ENCODE peak calls at places on chromosome 3, in eight cellular contexts. S, H, U, V, M, X, F and W are unnamed samples.

GRCh38 chr3:42012935-42013651 is 51.2 kb upstream of the ULK4 start:
- DNase-seq in S (peak; percentile 57), H (peak; percentile 90), U (peak; percentile 77), V (peak; percentile 77), M (peak; percentile 60), X (no peak), F (peak; percentile 46), W (peak; percentile 85)

GRCh38 chr3:133361435-133361834 is 38.4 kb upstream of the BFSP2 start:
- DNase-seq in S (no peak), H (no peak), U (no peak), V (no peak), M (no peak), X (no peak), F (no peak), W (no peak)

GRCh38 chr3:24359645-24360462 is 134.8 kb downstream of the THRB start:
- DNase-seq in S (no peak), H (no peak), U (no peak), V (no peak), M (no peak), X (no peak), F (no peak), W (peak; percentile 36)

GRCh38 chr3:155737844-155738460 is 6.9 kb downstream of the PLCH1 start:
- DNase-seq in S (no peak), H (peak; percentile 32), U (no peak), V (peak; percentile 19), M (no peak), X (no peak), F (no peak), W (peak; percentile 13)

GRCh38 chr3:78610462-78611125 is 1157.2 kb downstream of the ROBO1 start:
- DNase-seq in S (peak; percentile 29), H (no peak), U (no peak), V (no peak), M (no peak), X (no peak), F (peak; percentile 10), W (no peak)

GRCh38 chr3:73868688-73869315 is 244.1 kb upstream of the PDZRN3 start:
- DNase-seq in S (peak; percentile 65), H (peak; percentile 6), U (peak; percentile 60), V (peak; percentile 0), M (no peak), X (no peak), F (peak; percentile 70), W (peak; percentile 71)

GRCh38 chr3:64064804-64065203 is 41.5 kb upstream of the PSMD6 start:
- DNase-seq in S (no peak), H (no peak), U (no peak), V (no peak), M (no peak), X (no peak), F (no peak), W (no peak)

GRCh38 chr3:55879901-55880331 is 392.8 kb upstream of the WNT5A start:
- DNase-seq in S (peak; percentile 11), H (no peak), U (no peak), V (no peak), M (no peak), X (no peak), F (no peak), W (no peak)

GRCh38 chr3:127053450-127053849 is 70.5 kb downstream of the PLXNA1 start:
- DNase-seq in S (no peak), H (no peak), U (no peak), V (no peak), M (no peak), X (no peak), F (no peak), W (no peak)

GRCh38 chr3:119401502-119402440 is 61.6 kb downstream of the TMEM39A start:
- DNase-seq in S (no peak), H (no peak), U (no peak), V (no peak), M (no peak), X (no peak), F (no peak), W (peak; percentile 46)